ENCODE peak calls at places on chromosomes 4 and X, in nine cellular contexts. I is fibroblast of the conjunctiva; U is NCI-H1436; W is iPS DF 6.9; Y is RKO; P is transverse colon; C is BJ; F is activated CD8-positive, alpha-beta memory T cell treated with anti-CD3 and anti-CD28 coated beads for 48 hours; H is stimulated activated CD4-positive, alpha-beta T cell treated with anti-CD3 and anti-CD28 coated beads, Interleukin-15, amount 100 ng/mL, for 24 hours. X is an unnamed sample.

GRCh38 chr4:40713798-40714197 is 36.0 kb upstream of the NSUN7 start:
- DNase-seq in I (no peak), U (no peak), W (no peak), Y (no peak), P (no peak), C (no peak), F (no peak), H (no peak), X (no peak)

GRCh38 chrX:15336023-15336413 is 695 bp upstream of the PIGA start:
- DNase-seq in I (no peak), U (no peak), W (no peak), Y (peak), P (peak), C (no peak), F (no peak), H (peak), X (peak)

GRCh38 chr4:168832746-168833575 is 177.1 kb downstream of the CBR4 start:
- DNase-seq in I (no peak), U (no peak), W (no peak), Y (peak), P (peak), C (no peak), F (no peak), H (no peak), X (no peak)

GRCh38 chr4:104966349-104967033 is 180.2 kb upstream of the TET2 start:
- DNase-seq in I (no peak), U (no peak), W (no peak), Y (no peak), P (peak), C (no peak), F (no peak), H (peak), X (no peak)

GRCh38 chrX:71565634-71566033 is 12.6 kb upstream of the GCNA start:
- DNase-seq in I (peak), U (no peak), W (no peak), Y (no peak), P (no peak), C (no peak), F (no peak), H (no peak), X (no peak)

GRCh38 chrX:130179579-130180215 is 7.9 kb downstream of the RAB33A start:
- DNase-seq in I (no peak), U (no peak), W (no peak), Y (no peak), P (no peak), C (no peak), F (no peak), H (no peak), X (no peak)

GRCh38 chr4:138510053-138510452 is 267.9 kb upstream of the SLC7A11 start:
- DNase-seq in I (no peak), U (no peak), W (no peak), Y (no peak), P (no peak), C (no peak), F (no peak), H (no peak), X (no peak)

GRCh38 chr4:52743444-52744019 is 7.7 kb downstream of the ERVMER34-1 start:
- DNase-seq in I (no peak), U (no peak), W (no peak), Y (no peak), P (no peak), C (no peak), F (no peak), H (no peak), X (no peak)

GRCh38 chrX:33855251-33855650 is 276.9 kb downstream of the FAM47A start:
- DNase-seq in I (no peak), U (no peak), W (peak), Y (no peak), P (no peak), C (no peak), F (no peak), H (no peak), X (no peak)

GRCh38 chrX:8981742-8982141 is 52.2 kb downstream of the FAM9B start:
- DNase-seq in I (no peak), U (no peak), W (no peak), Y (no peak), P (no peak), C (no peak), F (no peak), H (peak), X (no peak)

GRCh38 chrX:14712096-14712495 is 160.8 kb downstream of the FANCB start:
- DNase-seq in I (no peak), U (no peak), W (no peak), Y (no peak), P (no peak), C (no peak), F (no peak), H (no peak), X (no peak)

GRCh38 chrX:41043950-41044349 is 41.3 kb upstream of the USP9X start:
- DNase-seq in I (peak), U (no peak), W (no peak), Y (peak), P (no peak), C (no peak), F (no peak), H (no peak), X (no peak)

GRCh38 chrX:20547649-20548051 is 280.9 kb upstream of the RPS6KA3 start:
- DNase-seq in I (peak), U (no peak), W (no peak), Y (peak), P (peak), C (no peak), F (no peak), H (peak), X (no peak)

GRCh38 chr4:89140168-89140759 is 28.9 kb downstream of the TIGD2 start:
- DNase-seq in I (no peak), U (no peak), W (no peak), Y (peak), P (no peak), C (no peak), F (no peak), H (no peak), X (no peak)

GRCh38 chr4:183499389-183499788 is 5.5 kb upstream of the ING2 start:
- DNase-seq in I (no peak), U (peak), W (no peak), Y (no peak), P (no peak), C (no peak), F (no peak), H (no peak), X (no peak)

GRCh38 chr4:149108626-149109025 is 666.4 kb upstream of the NR3C2 start:
- DNase-seq in I (no peak), U (no peak), W (no peak), Y (no peak), P (no peak), C (peak), F (no peak), H (no peak), X (no peak)

GRCh38 chr4:10750714-10751113 is 66.1 kb upstream of the CLNK start:
- DNase-seq in I (no peak), U (no peak), W (no peak), Y (no peak), P (no peak), C (no peak), F (no peak), H (no peak), X (no peak)

GRCh38 chrX:11648705-11649519 is 16.8 kb downstream of the ARHGAP6 start:
- DNase-seq in I (no peak), U (no peak), W (no peak), Y (no peak), P (no peak), C (no peak), F (no peak), H (no peak), X (no peak)

GRCh38 chr4:48103483-48104139 is 30.4 kb downstream of the TXK start:
- DNase-seq in I (no peak), U (no peak), W (no peak), Y (no peak), P (peak), C (no peak), F (no peak), H (no peak), X (no peak)

GRCh38 chr4:8641931-8642650 is 49.5 kb downstream of the CPZ start:
- DNase-seq in I (no peak), U (no peak), W (no peak), Y (no peak), P (no peak), C (no peak), F (no peak), H (no peak), X (no peak)

GRCh38 chr4:57084360-57084759 is 25.8 kb downstream of the IGFBP7 start:
- DNase-seq in I (no peak), U (no peak), W (no peak), Y (no peak), P (no peak), C (no peak), F (no peak), H (no peak), X (no peak)

GRCh38 chrX:72299891-72300630 is 5.7 kb downstream of the CITED1 start:
- DNase-seq in I (no peak), U (no peak), W (no peak), Y (no peak), P (no peak), C (no peak), F (no peak), H (no peak), X (no peak)

GRCh38 chr4:77072195-77072753 is 3.5 kb downstream of the CCNI start:
- DNase-seq in I (no peak), U (no peak), W (no peak), Y (no peak), P (no peak), C (no peak), F (no peak), H (peak), X (no peak)

GRCh38 chrX:24145340-24146186 is 4.0 kb upstream of the ZFX start:
- DNase-seq in I (no peak), U (no peak), W (no peak), Y (peak), P (no peak), C (peak), F (no peak), H (no peak), X (no peak)

GRCh38 chr4:170374770-170375169 is 285.0 kb upstream of the AADAT start:
- DNase-seq in I (no peak), U (no peak), W (peak), Y (peak), P (peak), C (no peak), F (no peak), H (peak), X (no peak)

GRCh38 chr4:1932736-1933135 is 61.5 kb downstream of the NSD2 start:
- DNase-seq in I (no peak), U (no peak), W (no peak), Y (no peak), P (no peak), C (no peak), F (no peak), H (no peak), X (no peak)

GRCh38 chr4:152634110-152634760 is 45.6 kb downstream of the TMEM154 start:
- DNase-seq in I (peak), U (no peak), W (no peak), Y (peak), P (no peak), C (no peak), F (no peak), H (no peak), X (no peak)

GRCh38 chr4:31458813-31459212 is 738.6 kb downstream of the PCDH7 start:
- DNase-seq in I (peak), U (no peak), W (no peak), Y (no peak), P (no peak), C (no peak), F (no peak), H (no peak), X (no peak)

X was measured in central memory CD8-positive, alpha-beta T cell.